ENCODE peak calls at places on chromosomes 11 and 22, in nine cellular contexts. Y is neuronal stem cell; K is cardiac muscle cell; B is CD4-positive, alpha-beta T cell; E is CD4-positive, alpha-beta memory T cell; M is heart left ventricle; J is body of pancreas; L is AG04450; O is left ventricle myocardium inferior. Z is an unnamed sample.

GRCh38 chr22:36285017-36285416 is 32.1 kb downstream of the APOL1 start:
- DNase-seq in Y (no peak), K (no peak), B (no peak), E (no peak), M (peak; percentile 48), J (no peak), L (no peak), O (peak; percentile 67), Z (no peak)

GRCh38 chr11:111379500-111380136 is 543 bp upstream of the POU2AF1 start:
- DNase-seq in Y (no peak), K (no peak), B (no peak), E (no peak), M (no peak), J (no peak), L (no peak), O (no peak), Z (no peak)

GRCh38 chr11:57647960-57648776 is 1.5 kb downstream of the YPEL4 start:
- DNase-seq in Y (no peak), K (peak; percentile 26), B (no peak), E (no peak), M (no peak), J (no peak), L (no peak), O (no peak), Z (no peak)

GRCh38 chr11:5940748-5941147 is 1.3 kb upstream of the OR56A3 start:
- DNase-seq in Y (no peak), K (no peak), B (no peak), E (no peak), M (no peak), J (no peak), L (no peak), O (no peak), Z (no peak)

GRCh38 chr11:72673943-72674828 is at the start of gene PDE2A:
- DNase-seq in Y (no peak), K (no peak), B (no peak), E (no peak), M (no peak), J (no peak), L (no peak), O (no peak), Z (no peak)

GRCh38 chr11:61609000-61609969 is 28.4 kb upstream of the SYT7 start:
- DNase-seq in Y (no peak), K (no peak), B (no peak), E (no peak), M (no peak), J (no peak), L (no peak), O (no peak), Z (no peak)

GRCh38 chr11:103047837-103048236 is 44.1 kb downstream of the DCUN1D5 start:
- DNase-seq in Y (no peak), K (no peak), B (no peak), E (no peak), M (no peak), J (no peak), L (no peak), O (no peak), Z (no peak)

GRCh38 chr11:44938066-44938691 is 12.5 kb downstream of the TP53I11 start:
- DNase-seq in Y (no peak), K (no peak), B (no peak), E (no peak), M (no peak), J (no peak), L (no peak), O (no peak), Z (no peak)

GRCh38 chr22:47634342-47634741 is 871.9 kb downstream of the TBC1D22A start:
- DNase-seq in Y (no peak), K (no peak), B (no peak), E (no peak), M (no peak), J (no peak), L (no peak), O (no peak), Z (no peak)

GRCh38 chr11:10728154-10728553 is 22.9 kb upstream of the CTR9 start:
- DNase-seq in Y (no peak), K (no peak), B (no peak), E (no peak), M (no peak), J (no peak), L (no peak), O (no peak), Z (no peak)

GRCh38 chr11:132200303-132200936 is 830.0 kb downstream of the NTM start:
- DNase-seq in Y (no peak), K (no peak), B (no peak), E (no peak), M (no peak), J (no peak), L (no peak), O (no peak), Z (no peak)

GRCh38 chr11:33063326-33063775 is 24.0 kb downstream of the TCP11L1 start:
- DNase-seq in Y (no peak), K (no peak), B (no peak), E (no peak), M (no peak), J (no peak), L (no peak), O (no peak), Z (no peak)

GRCh38 chr11:69007978-69008381 is 5.1 kb downstream of the MRGPRF start:
- DNase-seq in Y (no peak), K (no peak), B (no peak), E (no peak), M (no peak), J (no peak), L (no peak), O (no peak), Z (no peak)

GRCh38 chr11:129323896-129324522 is 51.6 kb upstream of the BARX2 start:
- DNase-seq in Y (no peak), K (no peak), B (no peak), E (no peak), M (peak; percentile 43), J (peak; percentile 69), L (no peak), O (no peak), Z (peak; percentile 57)

GRCh38 chr11:119876841-119877240 is 147.8 kb upstream of the NECTIN1 start:
- DNase-seq in Y (no peak), K (no peak), B (no peak), E (no peak), M (no peak), J (no peak), L (no peak), O (no peak), Z (no peak)

GRCh38 chr11:86669424-86669823 is 3.0 kb downstream of the ME3 start:
- DNase-seq in Y (no peak), K (no peak), B (no peak), E (no peak), M (no peak), J (no peak), L (no peak), O (no peak), Z (no peak)

GRCh38 chr11:119396835-119397234 is 15.3 kb upstream of the USP2 start:
- DNase-seq in Y (no peak), K (no peak), B (no peak), E (no peak), M (no peak), J (no peak), L (no peak), O (no peak), Z (no peak)

GRCh38 chr11:84014539-84014938 is 728.4 kb upstream of the CCDC90B start:
- DNase-seq in Y (no peak), K (no peak), B (no peak), E (no peak), M (no peak), J (no peak), L (no peak), O (no peak), Z (no peak)

GRCh38 chr11:84022221-84022620 is 736.1 kb upstream of the CCDC90B start:
- DNase-seq in Y (peak; percentile 72), K (peak; percentile 9), B (no peak), E (no peak), M (no peak), J (no peak), L (no peak), O (no peak), Z (no peak)

GRCh38 chr11:84021291-84021690 is 735.1 kb upstream of the CCDC90B start:
- DNase-seq in Y (no peak), K (peak; percentile 23), B (no peak), E (no peak), M (no peak), J (no peak), L (no peak), O (no peak), Z (no peak)

GRCh38 chr11:84022695-84023094 is 736.5 kb upstream of the CCDC90B start:
- DNase-seq in Y (no peak), K (no peak), B (no peak), E (no peak), M (no peak), J (no peak), L (no peak), O (no peak), Z (no peak)

DNA sequence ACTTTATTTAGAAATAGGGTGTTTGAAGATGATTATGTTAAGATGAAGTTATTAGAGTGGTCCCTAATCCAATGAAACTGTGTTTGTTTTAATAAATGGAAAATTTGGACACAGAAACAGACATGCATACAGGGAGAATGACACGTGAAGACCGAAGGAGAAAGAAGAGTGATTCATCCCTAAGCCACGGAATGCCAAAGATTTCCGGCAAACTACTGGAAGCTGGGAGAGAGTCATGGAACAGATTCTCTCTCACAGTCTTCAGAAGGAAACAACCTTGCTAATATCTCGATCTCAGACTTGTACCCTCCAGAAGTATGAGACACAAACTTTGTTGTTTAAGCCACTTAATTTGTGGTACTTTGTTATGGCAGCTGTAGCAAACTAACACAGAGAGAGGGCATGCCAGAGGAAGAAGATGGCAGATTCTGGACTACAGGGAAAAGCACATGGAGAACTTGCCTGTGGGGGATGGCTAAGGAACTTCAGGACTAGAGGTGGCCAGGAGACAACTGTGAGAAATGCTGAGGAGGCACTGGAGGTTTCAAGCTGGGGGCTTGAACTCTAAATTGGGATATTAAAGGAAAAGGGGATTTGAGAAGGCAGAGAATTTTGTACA is 733.5 kb upstream of the CCDC90B start:
- DNase-seq in Y (no peak), K (no peak), B (no peak), E (no peak), M (no peak), J (no peak), L (no peak), O (no peak), Z (peak; percentile 33)
- H3K27ac ChIP-seq in Y (no peak overlapping the region), K (no peak overlapping the region), B (no peak overlapping the region), E (no peak overlapping the region), M (no peak overlapping the region), J (no peak overlapping the region), L (no peak overlapping the region), O (no peak overlapping the region), Z (no peak overlapping the region)

GRCh38 chr11:108797578-108798100 is 132.8 kb downstream of the DDX10 start:
- DNase-seq in Y (no peak), K (no peak), B (no peak), E (no peak), M (no peak), J (no peak), L (no peak), O (no peak), Z (no peak)
- H3K27ac ChIP-seq in Y (no peak overlapping the region), K (no peak overlapping the region), B (no peak overlapping the region), E (no peak overlapping the region), M (no peak overlapping the region), J (no peak overlapping the region), L (no peak overlapping the region), O (no peak overlapping the region), Z (no peak overlapping the region)

GRCh38 chr11:1889941-1890855 is 1.5 kb downstream of the PRR33 start:
- DNase-seq in Y (no peak), K (no peak), B (no peak), E (no peak), M (peak; percentile 22), J (no peak), L (no peak), O (no peak), Z (no peak)
- H3K27ac ChIP-seq in Y (no peak overlapping the region), K (no peak overlapping the region), B (peak overlapping the region; percentile 64), E (peak overlapping the region; percentile 53), M (no peak overlapping the region), J (no peak overlapping the region), L (no peak overlapping the region), O (peak overlapping the region; percentile 51), Z (no peak overlapping the region)

GRCh38 chr11:126405374-126405773 is 49.9 kb downstream of the ST3GAL4 start:
- DNase-seq in Y (no peak), K (no peak), B (no peak), E (no peak), M (no peak), J (no peak), L (no peak), O (no peak), Z (no peak)
- H3K27ac ChIP-seq in Y (no peak overlapping the region), K (no peak overlapping the region), B (no peak overlapping the region), E (no peak overlapping the region), M (no peak overlapping the region), J (no peak overlapping the region), L (no peak overlapping the region), O (no peak overlapping the region), Z (no peak overlapping the region)